ENCODE peak calls at places on chromosomes 16 and 17, in six cellular contexts. One of them, this sample, is unnamed.

GRCh38 chr17:17518951-17519350 is 22.8 kb upstream of the RASD1 start:
- DNase-seq in T-helper 2 cell: no peak
- DNase-seq in B cell: no peak
- DNase-seq in activated gamma-delta T cell treated with anti-CD3 and anti-CD28 coated beads, Interleukin-2, amount 50 U/mL, for 16 hours: no peak
- DNase-seq in thoracic aorta: no peak
- DNase-seq in GM23338: no peak
- DNase-seq in this sample: no peak

GRCh38 chr17:57557793-57558681 is 187.1 kb downstream of the CCDC182 start:
- DNase-seq in GM23338: no peak
- DNase-seq in activated gamma-delta T cell treated with anti-CD3 and anti-CD28 coated beads, Interleukin-2, amount 50 U/mL, for 16 hours: no peak
- DNase-seq in T-helper 2 cell: no peak
- DNase-seq in thoracic aorta: no peak
- DNase-seq in B cell: peak; percentile 32
- DNase-seq in this sample: no peak

GRCh38 chr17:58590377-58590776 is 75.9 kb upstream of the MTMR4 start:
- DNase-seq in T-helper 2 cell: no peak
- DNase-seq in B cell: no peak
- DNase-seq in activated gamma-delta T cell treated with anti-CD3 and anti-CD28 coated beads, Interleukin-2, amount 50 U/mL, for 16 hours: no peak
- DNase-seq in GM23338: no peak
- DNase-seq in thoracic aorta: no peak
- DNase-seq in this sample: no peak

GRCh38 chr17:62912363-62912762 is 53.7 kb upstream of the TANC2 start:
- DNase-seq in activated gamma-delta T cell treated with anti-CD3 and anti-CD28 coated beads, Interleukin-2, amount 50 U/mL, for 16 hours: no peak
- DNase-seq in GM23338: no peak
- DNase-seq in thoracic aorta: no peak
- DNase-seq in B cell: no peak
- DNase-seq in T-helper 2 cell: no peak
- DNase-seq in this sample: no peak

GRCh38 chr17:13420294-13421277 is 181.1 kb downstream of the HS3ST3A1 start:
- DNase-seq in activated gamma-delta T cell treated with anti-CD3 and anti-CD28 coated beads, Interleukin-2, amount 50 U/mL, for 16 hours: no peak
- DNase-seq in T-helper 2 cell: no peak
- DNase-seq in thoracic aorta: no peak
- DNase-seq in B cell: no peak
- DNase-seq in GM23338: no peak
- DNase-seq in this sample: no peak

GRCh38 chr17:71519285-71519684 is 601.5 kb upstream of the SOX9 start:
- DNase-seq in thoracic aorta: no peak
- DNase-seq in B cell: no peak
- DNase-seq in GM23338: no peak
- DNase-seq in activated gamma-delta T cell treated with anti-CD3 and anti-CD28 coated beads, Interleukin-2, amount 50 U/mL, for 16 hours: no peak
- DNase-seq in T-helper 2 cell: no peak
- DNase-seq in this sample: no peak

GRCh38 chr17:21242026-21242700 is 11.0 kb downstream of the NATD1 start:
- DNase-seq in GM23338: no peak
- DNase-seq in T-helper 2 cell: no peak
- DNase-seq in thoracic aorta: no peak
- DNase-seq in activated gamma-delta T cell treated with anti-CD3 and anti-CD28 coated beads, Interleukin-2, amount 50 U/mL, for 16 hours: no peak
- DNase-seq in B cell: no peak
- DNase-seq in this sample: no peak

GRCh38 chr17:53492532-53492931 is 330.2 kb upstream of the KIF2B start:
- DNase-seq in GM23338: no peak
- DNase-seq in thoracic aorta: no peak
- DNase-seq in T-helper 2 cell: no peak
- DNase-seq in activated gamma-delta T cell treated with anti-CD3 and anti-CD28 coated beads, Interleukin-2, amount 50 U/mL, for 16 hours: no peak
- DNase-seq in B cell: no peak
- DNase-seq in this sample: no peak

GRCh38 chr16:27067138-27067537 is 411 bp downstream of the C16orf82 start:
- DNase-seq in activated gamma-delta T cell treated with anti-CD3 and anti-CD28 coated beads, Interleukin-2, amount 50 U/mL, for 16 hours: no peak
- DNase-seq in B cell: no peak
- DNase-seq in T-helper 2 cell: no peak
- DNase-seq in GM23338: peak; percentile 66
- DNase-seq in thoracic aorta: no peak
- DNase-seq in this sample: no peak

GRCh38 chr17:48563867-48564199 is 14.3 kb downstream of the HOXB4 start:
- DNase-seq in thoracic aorta: no peak
- DNase-seq in B cell: no peak
- DNase-seq in T-helper 2 cell: no peak
- DNase-seq in activated gamma-delta T cell treated with anti-CD3 and anti-CD28 coated beads, Interleukin-2, amount 50 U/mL, for 16 hours: no peak
- DNase-seq in GM23338: no peak
- DNase-seq in this sample: no peak

GRCh38 chr16:28326881-28327610 is 34.7 kb downstream of the SBK1 start:
- DNase-seq in B cell: peak; percentile 82
- DNase-seq in activated gamma-delta T cell treated with anti-CD3 and anti-CD28 coated beads, Interleukin-2, amount 50 U/mL, for 16 hours: peak; percentile 59
- DNase-seq in thoracic aorta: no peak
- DNase-seq in GM23338: peak; percentile 84
- DNase-seq in T-helper 2 cell: peak; percentile 54
- DNase-seq in this sample: peak; percentile 52

GRCh38 chr17:45046536-45047125 is 4.8 kb downstream of the DCAKD start:
- DNase-seq in B cell: no peak
- DNase-seq in thoracic aorta: no peak
- DNase-seq in activated gamma-delta T cell treated with anti-CD3 and anti-CD28 coated beads, Interleukin-2, amount 50 U/mL, for 16 hours: no peak
- DNase-seq in GM23338: no peak
- DNase-seq in T-helper 2 cell: no peak
- DNase-seq in this sample: no peak

GRCh38 chr16:11273721-11274324 is 394 bp upstream of the PRM3 start:
- DNase-seq in T-helper 2 cell: no peak
- DNase-seq in activated gamma-delta T cell treated with anti-CD3 and anti-CD28 coated beads, Interleukin-2, amount 50 U/mL, for 16 hours: no peak
- DNase-seq in B cell: no peak
- DNase-seq in GM23338: no peak
- DNase-seq in thoracic aorta: no peak
- DNase-seq in this sample: peak; percentile 85

GRCh38 chr16:89386337-89386736 is 104.0 kb downstream of the ANKRD11 start:
- DNase-seq in thoracic aorta: no peak
- DNase-seq in B cell: no peak
- DNase-seq in activated gamma-delta T cell treated with anti-CD3 and anti-CD28 coated beads, Interleukin-2, amount 50 U/mL, for 16 hours: no peak
- DNase-seq in T-helper 2 cell: no peak
- DNase-seq in GM23338: no peak
- DNase-seq in this sample: no peak

GRCh38 chr16:14585287-14585686 is 44.8 kb downstream of the PARN start:
- DNase-seq in GM23338: no peak
- DNase-seq in T-helper 2 cell: no peak
- DNase-seq in activated gamma-delta T cell treated with anti-CD3 and anti-CD28 coated beads, Interleukin-2, amount 50 U/mL, for 16 hours: no peak
- DNase-seq in thoracic aorta: no peak
- DNase-seq in B cell: no peak
- DNase-seq in this sample: no peak

GRCh38 chr16:68792465-68793324 is 50.6 kb upstream of the TANGO6 start:
- DNase-seq in B cell: no peak
- DNase-seq in thoracic aorta: no peak
- DNase-seq in T-helper 2 cell: no peak
- DNase-seq in GM23338: peak; percentile 17
- DNase-seq in activated gamma-delta T cell treated with anti-CD3 and anti-CD28 coated beads, Interleukin-2, amount 50 U/mL, for 16 hours: no peak
- DNase-seq in this sample: no peak

GRCh38 chr17:79979201-79979840 is 56.4 kb downstream of the TBC1D16 start:
- DNase-seq in B cell: no peak
- DNase-seq in activated gamma-delta T cell treated with anti-CD3 and anti-CD28 coated beads, Interleukin-2, amount 50 U/mL, for 16 hours: no peak
- DNase-seq in T-helper 2 cell: no peak
- DNase-seq in thoracic aorta: no peak
- DNase-seq in GM23338: no peak
- DNase-seq in this sample: no peak

GRCh38 chr17:27520571-27521185 is 64.4 kb downstream of the KSR1 start:
- DNase-seq in B cell: no peak
- DNase-seq in GM23338: no peak
- DNase-seq in T-helper 2 cell: no peak
- DNase-seq in thoracic aorta: no peak
- DNase-seq in activated gamma-delta T cell treated with anti-CD3 and anti-CD28 coated beads, Interleukin-2, amount 50 U/mL, for 16 hours: no peak
- DNase-seq in this sample: peak; percentile 92

GRCh38 chr17:36575028-36575427 is 16.7 kb upstream of the DHRS11 start:
- DNase-seq in B cell: no peak
- DNase-seq in thoracic aorta: no peak
- DNase-seq in T-helper 2 cell: no peak
- DNase-seq in activated gamma-delta T cell treated with anti-CD3 and anti-CD28 coated beads, Interleukin-2, amount 50 U/mL, for 16 hours: no peak
- DNase-seq in GM23338: no peak
- DNase-seq in this sample: no peak

GRCh38 chr17:78040561-78041400 is 82.3 kb downstream of the TNRC6C start:
- DNase-seq in GM23338: peak; percentile 27
- DNase-seq in T-helper 2 cell: peak; percentile 4
- DNase-seq in thoracic aorta: peak; percentile 3
- DNase-seq in B cell: peak; percentile 63
- DNase-seq in activated gamma-delta T cell treated with anti-CD3 and anti-CD28 coated beads, Interleukin-2, amount 50 U/mL, for 16 hours: no peak
- DNase-seq in this sample: peak; percentile 41

GRCh38 chr17:42288078-42288984 is at the start of gene STAT5A:
- DNase-seq in activated gamma-delta T cell treated with anti-CD3 and anti-CD28 coated beads, Interleukin-2, amount 50 U/mL, for 16 hours: peak; percentile 75
- DNase-seq in thoracic aorta: peak; percentile 61
- DNase-seq in GM23338: peak; percentile 86
- DNase-seq in T-helper 2 cell: peak; percentile 64
- DNase-seq in B cell: peak; percentile 86
- DNase-seq in this sample: peak; percentile 79

GRCh38 chr17:57726213-57726612 is 18.9 kb downstream of the CCDC182 start:
- DNase-seq in thoracic aorta: no peak
- DNase-seq in T-helper 2 cell: no peak
- DNase-seq in GM23338: no peak
- DNase-seq in B cell: no peak
- DNase-seq in activated gamma-delta T cell treated with anti-CD3 and anti-CD28 coated beads, Interleukin-2, amount 50 U/mL, for 16 hours: no peak
- DNase-seq in this sample: no peak

GRCh38 chr17:40953876-40954275 is 12.9 kb downstream of the KRT39 start:
- DNase-seq in activated gamma-delta T cell treated with anti-CD3 and anti-CD28 coated beads, Interleukin-2, amount 50 U/mL, for 16 hours: no peak
- DNase-seq in GM23338: no peak
- DNase-seq in T-helper 2 cell: no peak
- DNase-seq in thoracic aorta: no peak
- DNase-seq in B cell: no peak
- DNase-seq in this sample: peak; percentile 36

GRCh38 chr16:23398987-23399805 is 53.8 kb downstream of the COG7 start:
- DNase-seq in thoracic aorta: no peak
- DNase-seq in GM23338: peak; percentile 93
- DNase-seq in B cell: no peak
- DNase-seq in activated gamma-delta T cell treated with anti-CD3 and anti-CD28 coated beads, Interleukin-2, amount 50 U/mL, for 16 hours: no peak
- DNase-seq in T-helper 2 cell: no peak
- DNase-seq in this sample: no peak

GRCh38 chr17:62163847-62164246 is 98.8 kb upstream of the MED13 start:
- DNase-seq in GM23338: no peak
- DNase-seq in T-helper 2 cell: no peak
- DNase-seq in thoracic aorta: no peak
- DNase-seq in activated gamma-delta T cell treated with anti-CD3 and anti-CD28 coated beads, Interleukin-2, amount 50 U/mL, for 16 hours: no peak
- DNase-seq in B cell: no peak
- DNase-seq in this sample: no peak

GRCh38 chr17:559699-560378 is 154.8 kb downstream of the VPS53 start:
- DNase-seq in T-helper 2 cell: no peak
- DNase-seq in activated gamma-delta T cell treated with anti-CD3 and anti-CD28 coated beads, Interleukin-2, amount 50 U/mL, for 16 hours: no peak
- DNase-seq in GM23338: no peak
- DNase-seq in thoracic aorta: peak; percentile 22
- DNase-seq in B cell: no peak
- DNase-seq in this sample: peak; percentile 94

GRCh38 chr17:44878627-44879221 is 20.5 kb downstream of the EFTUD2 start:
- DNase-seq in B cell: peak; percentile 28
- DNase-seq in GM23338: peak; percentile 72
- DNase-seq in activated gamma-delta T cell treated with anti-CD3 and anti-CD28 coated beads, Interleukin-2, amount 50 U/mL, for 16 hours: no peak
- DNase-seq in T-helper 2 cell: no peak
- DNase-seq in thoracic aorta: no peak
- DNase-seq in this sample: peak; percentile 47

GRCh38 chr17:44397479-44398440 is 8.3 kb upstream of the ITGA2B start:
- DNase-seq in B cell: no peak
- DNase-seq in activated gamma-delta T cell treated with anti-CD3 and anti-CD28 coated beads, Interleukin-2, amount 50 U/mL, for 16 hours: no peak
- DNase-seq in T-helper 2 cell: no peak
- DNase-seq in thoracic aorta: no peak
- DNase-seq in GM23338: no peak
- DNase-seq in this sample: no peak

GRCh38 chr17:27504188-27504995 is 48.1 kb downstream of the KSR1 start:
- DNase-seq in T-helper 2 cell: no peak
- DNase-seq in B cell: no peak
- DNase-seq in GM23338: no peak
- DNase-seq in activated gamma-delta T cell treated with anti-CD3 and anti-CD28 coated beads, Interleukin-2, amount 50 U/mL, for 16 hours: no peak
- DNase-seq in thoracic aorta: no peak
- DNase-seq in this sample: no peak

GRCh38 chr17:73203135-73203787 is 10.4 kb downstream of the COG1 start:
- DNase-seq in B cell: no peak
- DNase-seq in T-helper 2 cell: no peak
- DNase-seq in GM23338: no peak
- DNase-seq in thoracic aorta: no peak
- DNase-seq in activated gamma-delta T cell treated with anti-CD3 and anti-CD28 coated beads, Interleukin-2, amount 50 U/mL, for 16 hours: no peak
- DNase-seq in this sample: peak; percentile 30

GRCh38 chr16:27108051-27108770 is 41.5 kb downstream of the C16orf82 start:
- DNase-seq in thoracic aorta: no peak
- DNase-seq in B cell: no peak
- DNase-seq in activated gamma-delta T cell treated with anti-CD3 and anti-CD28 coated beads, Interleukin-2, amount 50 U/mL, for 16 hours: no peak
- DNase-seq in GM23338: no peak
- DNase-seq in T-helper 2 cell: no peak
- DNase-seq in this sample: no peak

GRCh38 chr16:81658373-81658772 is 120.7 kb upstream of the PLCG2 start:
- DNase-seq in GM23338: no peak
- DNase-seq in thoracic aorta: no peak
- DNase-seq in B cell: no peak
- DNase-seq in activated gamma-delta T cell treated with anti-CD3 and anti-CD28 coated beads, Interleukin-2, amount 50 U/mL, for 16 hours: no peak
- DNase-seq in T-helper 2 cell: no peak
- DNase-seq in this sample: no peak

GRCh38 chr16:76194621-76195015 is 82.6 kb upstream of the CNTNAP4 start:
- DNase-seq in thoracic aorta: no peak
- DNase-seq in GM23338: no peak
- DNase-seq in activated gamma-delta T cell treated with anti-CD3 and anti-CD28 coated beads, Interleukin-2, amount 50 U/mL, for 16 hours: no peak
- DNase-seq in B cell: no peak
- DNase-seq in T-helper 2 cell: no peak
- DNase-seq in this sample: peak; percentile 16

GRCh38 chr16:51048544-51048943 is 102.5 kb downstream of the SALL1 start:
- DNase-seq in activated gamma-delta T cell treated with anti-CD3 and anti-CD28 coated beads, Interleukin-2, amount 50 U/mL, for 16 hours: no peak
- DNase-seq in thoracic aorta: no peak
- DNase-seq in B cell: no peak
- DNase-seq in GM23338: no peak
- DNase-seq in T-helper 2 cell: no peak
- DNase-seq in this sample: no peak

GRCh38 chr16:50305441-50306061 is 39.2 kb downstream of the ADCY7 start:
- DNase-seq in activated gamma-delta T cell treated with anti-CD3 and anti-CD28 coated beads, Interleukin-2, amount 50 U/mL, for 16 hours: no peak
- DNase-seq in GM23338: no peak
- DNase-seq in thoracic aorta: no peak
- DNase-seq in T-helper 2 cell: no peak
- DNase-seq in B cell: no peak
- DNase-seq in this sample: no peak

GRCh38 chr17:40542562-40543411 is 22.5 kb downstream of the CCR7 start:
- DNase-seq in T-helper 2 cell: no peak
- DNase-seq in GM23338: no peak
- DNase-seq in B cell: peak; percentile 57
- DNase-seq in activated gamma-delta T cell treated with anti-CD3 and anti-CD28 coated beads, Interleukin-2, amount 50 U/mL, for 16 hours: no peak
- DNase-seq in thoracic aorta: no peak
- DNase-seq in this sample: no peak

GRCh38 chr17:57021226-57021940 is 43.5 kb downstream of the SCPEP1 start:
- DNase-seq in GM23338: no peak
- DNase-seq in thoracic aorta: peak; percentile 40
- DNase-seq in B cell: no peak
- DNase-seq in activated gamma-delta T cell treated with anti-CD3 and anti-CD28 coated beads, Interleukin-2, amount 50 U/mL, for 16 hours: no peak
- DNase-seq in T-helper 2 cell: no peak
- DNase-seq in this sample: no peak

GRCh38 chr16:70018254-70018653 is 67.1 kb downstream of the CLEC18A start:
- DNase-seq in T-helper 2 cell: no peak
- DNase-seq in B cell: peak; percentile 38
- DNase-seq in thoracic aorta: no peak
- DNase-seq in activated gamma-delta T cell treated with anti-CD3 and anti-CD28 coated beads, Interleukin-2, amount 50 U/mL, for 16 hours: peak; percentile 23
- DNase-seq in GM23338: peak; percentile 72
- DNase-seq in this sample: no peak

This sample was measured in COLO829.